ENCODE peak calls at places on chromosome 2, in five cellular contexts. C is SK-N-SH, Y is neural progenitor cell, H is PC-3, Q is MM.1S. P is an unnamed sample. For H3K4me1, the result is how much of the 10 kb centered on the place peaks cover.

GRCh38 chr2:1696472-1696871 is 47.8 kb downstream of the PXDN start:
- DNase-seq in Q (no peak), C (no peak), Y (no peak), H (no peak), P (no peak)

GRCh38 chr2:83587309-83587708 is 871.8 kb downstream of the SUCLG1 start:
- DNase-seq in C (no peak), Q (no peak), Y (no peak), H (peak), P (no peak)

GRCh38 chr2:163121483-163121882 is 282.9 kb upstream of the KCNH7 start:
- DNase-seq in Q (no peak), H (no peak), Y (no peak), C (no peak), P (no peak)

GRCh38 chr2:229780856-229781773 is 66.8 kb upstream of the DNER start:
- DNase-seq in Y (peak), Q (peak), H (peak), C (peak), P (peak)

GRCh38 chr2:112481528-112482228 is at the start of gene TTL:
- DNase-seq in Q (peak), Y (peak), C (peak), H (peak), P (peak)

GRCh38 chr2:70871398-70872211 is 36.0 kb upstream of the CD207 start:
- DNase-seq in Y (peak), C (peak), H (peak), Q (peak), P (peak)

GRCh38 chr2:193270816-193271215 is 1076.1 kb upstream of the TMEFF2 start:
- DNase-seq in C (no peak), Q (no peak), Y (no peak), H (no peak), P (no peak)

GRCh38 chr2:179995735-179996134 is 11.4 kb downstream of the CWC22 start:
- DNase-seq in H (no peak), C (no peak), Q (no peak), Y (no peak), P (no peak)

GRCh38 chr2:19357383-19358241 is 811 bp downstream of the OSR1 start:
- DNase-seq in Y (peak), C (peak), Q (no peak), H (peak), P (peak)

GRCh38 chr2:162293122-162293781 is 25.2 kb downstream of the IFIH1 start:
- DNase-seq in Q (no peak), H (peak), C (no peak), Y (no peak), P (no peak)

GRCh38 chr2:227398684-227399398 is 11.1 kb upstream of the SCYGR1 start:
- DNase-seq in C (no peak), Y (no peak), H (no peak), Q (no peak), P (no peak)

GRCh38 chr2:53407363-53408080 is 360.1 kb upstream of the CHAC2 start:
- DNase-seq in Y (no peak), C (no peak), H (peak), Q (no peak), P (no peak)

GRCh38 chr2:238585836-238586821 is 159.4 kb downstream of the ASB1 start:
- DNase-seq in H (no peak), C (no peak), Q (no peak), Y (peak), P (no peak)

GRCh38 chr2:231780123-231780908 is 766 bp downstream of the PDE6D start:
- DNase-seq in H (no peak), C (peak), Q (no peak), Y (peak), P (peak)

GRCh38 chr2:60446413-60447358 is 106.8 kb downstream of the BCL11A start:
- DNase-seq in H (no peak), Y (no peak), Q (peak), C (no peak), P (no peak)

GRCh38 chr2:241142593-241142992 is 6.7 kb downstream of the PASK start:
- DNase-seq in Y (no peak), H (no peak), Q (no peak), C (no peak), P (no peak)

GRCh38 chr2:219459460-219460311 is 25.0 kb downstream of the SPEG start:
- DNase-seq in H (peak), Y (peak), C (peak), Q (no peak), P (peak)

GRCh38 chr2:9973691-9974090 is 22.2 kb downstream of the GRHL1 start:
- DNase-seq in C (no peak), Q (no peak), Y (no peak), H (no peak), P (no peak)

DNA sequence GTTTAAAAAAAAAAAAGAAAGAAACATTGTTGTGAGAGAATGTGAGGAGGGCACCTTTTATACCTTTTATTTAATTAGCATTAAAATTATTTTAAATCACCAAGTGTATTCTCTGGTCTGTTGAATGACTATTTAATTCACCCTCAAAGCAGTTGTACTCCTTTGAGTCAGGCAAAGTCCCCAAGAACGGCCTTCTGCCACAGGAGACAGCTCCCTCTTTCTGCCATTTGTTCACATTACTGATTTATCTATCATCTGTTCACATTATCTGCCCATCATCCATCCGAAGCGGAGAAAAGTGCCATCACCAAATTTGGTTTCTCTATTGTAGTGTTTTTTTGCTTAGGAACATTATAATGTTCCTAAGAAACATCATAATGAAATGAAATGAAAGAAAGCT is 240.7 kb upstream of the DPP10 start:
- DNase-seq in C (no peak), Q (no peak), Y (no peak), H (peak), P (no peak)
- TF ChIP-seq CTCF in C (peak), Q (no peak), Y (peak), H (peak), P (no peak)

GRCh38 chr2:104849036-104849551 is 4.8 kb upstream of the POU3F3 start:
- DNase-seq in Y (no peak), H (no peak), C (no peak), Q (no peak), P (no peak)
- H3K4me1 ChIP-seq in Y (under half), H (under half), C (under half), Q (under half), P (under half)

GRCh38 chr2:64455031-64455332 is 1.0 kb downstream of the LGALSL start:
- DNase-seq in Q (no peak), Y (no peak), H (no peak), C (no peak), P (no peak)

GRCh38 chr2:64454316-64455030 is 511 bp downstream of the LGALSL start:
- DNase-seq in H (peak), C (peak), Y (peak), Q (peak), P (peak)

GRCh38 chr2:64453710-64454315 is at the start of gene LGALSL:
- DNase-seq in H (peak), C (peak), Y (peak), Q (peak), P (peak)

GRCh38 chr2:64456298-64456697 is 2.3 kb downstream of the LGALSL start:
- DNase-seq in Y (no peak), C (no peak), Q (no peak), H (no peak), P (no peak)

GRCh38 chr2:64455545-64455944 is 1.6 kb downstream of the LGALSL start:
- DNase-seq in H (peak), C (peak), Y (no peak), Q (no peak), P (no peak)
- TF ChIP-seq EZH2phosphoT487 in H (no peak), C (no peak), Y (no peak), Q (no peak), P (no peak)

GRCh38 chr2:8882094-8882493 is 44.7 kb upstream of the KIDINS220 start:
- DNase-seq in Q (no peak), C (peak), H (peak), Y (peak), P (no peak)
- TF ChIP-seq CTCF in Q (peak), C (peak), H (peak), Y (peak), P (peak)

DNA sequence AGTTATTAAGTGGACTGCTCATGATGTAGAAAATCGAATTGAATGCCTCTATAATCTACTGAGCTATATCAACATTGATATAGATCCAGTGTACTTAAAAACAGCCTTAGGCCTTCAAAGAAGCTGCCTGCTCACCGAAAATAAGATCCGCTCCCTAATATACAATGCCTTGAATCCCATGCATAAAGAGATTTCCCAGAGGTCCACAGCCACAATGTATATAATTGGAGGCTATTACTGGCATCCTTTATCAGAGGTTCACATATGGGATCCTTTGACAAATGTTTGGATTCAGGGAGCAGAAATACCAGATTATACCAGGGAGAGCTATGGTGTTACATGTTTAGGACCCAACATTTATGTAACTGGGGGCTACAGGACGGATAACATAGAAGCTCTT is 2.0 kb downstream of the KLHL23 start:
- DNase-seq in H (no peak), Y (no peak), Q (no peak), C (no peak), P (no peak)
- H3K4me1 ChIP-seq in H (under half), Y (under half), Q (under half), C (under half), P (under half)

GRCh38 chr2:104539649-104540048 is 314.3 kb upstream of the POU3F3 start:
- DNase-seq in H (no peak), Q (peak), C (no peak), Y (no peak), P (no peak)
- TF ChIP-seq EZH2phosphoT487 in H (no peak), Q (no peak), C (no peak), Y (no peak), P (no peak)

DNA sequence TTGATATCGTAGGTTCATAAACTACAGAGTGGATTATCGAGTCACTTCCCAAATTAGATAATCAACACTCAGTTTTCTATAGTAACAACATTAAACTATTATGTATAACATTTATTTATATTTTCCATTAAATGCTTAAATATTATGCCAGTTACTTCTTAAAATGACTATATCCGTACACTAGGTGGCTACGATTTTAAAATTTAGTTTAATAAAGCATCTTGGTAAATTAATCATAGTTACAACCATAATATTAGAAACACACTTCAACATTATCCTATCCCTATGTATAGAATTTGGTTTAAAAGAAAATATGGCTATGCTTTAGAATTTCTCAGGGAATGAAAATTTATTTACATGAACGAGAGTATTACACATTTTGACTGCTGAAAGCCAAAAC is 80.3 kb downstream of the SLC25A12 start:
- DNase-seq in Q (no peak), Y (no peak), H (no peak), C (no peak), P (no peak)
- TF ChIP-seq CTCF in Q (no peak), Y (no peak), H (no peak), C (peak), P (no peak)

GRCh38 chr2:222869252-222869560 is 8.4 kb downstream of the ACSL3 start:
- DNase-seq in C (no peak), Y (no peak), Q (no peak), H (no peak), P (no peak)

GRCh38 chr2:222871291-222871690 is 10.5 kb downstream of the ACSL3 start:
- DNase-seq in Y (no peak), Q (no peak), H (no peak), C (no peak), P (no peak)

GRCh38 chr2:222875482-222875881 is 14.6 kb downstream of the ACSL3 start:
- DNase-seq in Q (no peak), Y (no peak), C (no peak), H (no peak), P (no peak)

GRCh38 chr2:222876947-222877346 is 16.1 kb downstream of the ACSL3 start:
- DNase-seq in Y (no peak), C (no peak), H (no peak), Q (no peak), P (no peak)

DNA sequence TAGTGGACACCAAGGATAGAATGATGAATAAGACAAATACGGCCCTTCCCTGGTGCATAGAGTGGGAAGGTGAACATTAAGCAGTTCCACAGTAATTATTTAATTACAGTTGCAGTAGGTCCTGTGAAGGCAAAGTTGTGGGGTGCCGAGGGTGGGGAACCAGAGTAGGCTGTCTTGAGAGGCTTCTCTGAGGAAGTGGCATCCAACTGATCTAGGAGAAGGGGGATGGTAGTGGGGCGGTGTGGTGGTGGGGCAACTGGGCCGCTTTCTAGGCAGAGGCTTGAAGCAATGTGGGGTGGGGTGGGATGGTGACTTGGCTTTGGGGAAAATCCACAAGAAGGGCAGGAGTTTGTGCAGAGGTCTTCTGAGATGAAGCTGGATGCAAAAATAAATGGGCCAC is 11.7 kb downstream of the ACSL3 start:
- DNase-seq in C (no peak), Q (no peak), H (no peak), Y (no peak), P (no peak)
- H3K4me1 ChIP-seq in C (under half), Q (under half), H (under half), Y (under half), P (under half)

DNA sequence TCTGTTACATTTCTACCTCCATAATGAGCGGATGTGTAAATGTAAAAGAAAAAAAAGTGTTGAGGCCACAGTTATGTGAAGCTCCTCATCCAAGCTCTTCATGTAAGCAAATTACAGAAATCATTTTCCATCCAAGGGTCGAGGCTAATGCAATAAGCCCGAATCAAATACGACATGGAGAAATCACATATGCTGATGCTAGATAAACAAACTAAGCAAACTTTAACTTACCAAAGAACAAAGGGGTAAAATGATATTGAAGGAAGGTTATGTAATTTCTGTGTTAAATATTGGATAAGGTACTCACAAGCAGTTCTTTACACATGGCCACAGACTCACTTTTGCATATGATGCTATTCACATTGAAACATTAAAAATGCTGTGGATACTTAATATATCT is 310.2 kb upstream of the ID2 start:
- DNase-seq in H (no peak), Y (no peak), C (no peak), Q (no peak), P (no peak)
- TF ChIP-seq EZH2phosphoT487 in H (no peak), Y (no peak), C (no peak), Q (no peak), P (no peak)

DNA sequence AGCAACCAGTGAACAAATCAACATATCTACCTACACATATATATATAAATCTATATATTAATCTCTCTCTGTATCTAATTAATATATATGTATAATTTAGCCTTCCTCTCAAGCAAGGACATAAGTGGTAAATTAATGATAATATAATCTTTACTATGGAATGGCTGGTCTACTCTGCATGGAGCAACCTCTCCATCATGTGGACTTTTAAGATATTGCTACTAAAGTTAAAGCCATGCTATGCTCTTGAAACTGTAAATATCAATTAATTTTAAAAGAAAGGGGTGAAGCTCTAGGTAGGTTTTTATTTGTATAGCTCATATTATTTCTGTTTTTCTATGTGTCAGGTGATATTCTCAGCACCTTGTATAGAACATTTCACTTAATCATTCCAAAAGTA is 147.0 kb downstream of the PPP1R1C start:
- DNase-seq in C (no peak), H (peak), Y (no peak), Q (no peak), P (no peak)
- TF ChIP-seq CTCF in C (peak), H (peak), Y (peak), Q (no peak), P (peak)

P was measured in hepatocyte.